ENCODE peak calls at places on chromosomes 3 and 15, in eight cellular contexts. W is dorsolateral prefrontal cortex, B is Panc1, A is fibroblast of lung, M is HCT116, X is progenitor cell of endocrine pancreas, C is A673, J is nephron progenitor cell. Y is an unnamed sample.

GRCh38 chr15:96261575-96262034 is 68.9 kb upstream of the NR2F2 start:
- DNase-seq in B (no peak), X (no peak), C (no peak), J (no peak), M (no peak), A (no peak), W (no peak), Y (no peak)

GRCh38 chr3:9725775-9726174 is 5.8 kb upstream of the BRPF1 start:
- DNase-seq in W (no peak), A (no peak), B (no peak), J (no peak), M (no peak), C (no peak), X (no peak), Y (no peak)

GRCh38 chr3:187551419-187551818 is 118.8 kb downstream of the SST start:
- DNase-seq in W (no peak), B (no peak), J (no peak), X (no peak), C (no peak), A (peak), M (no peak), Y (no peak)

GRCh38 chr3:104549099-104549714 is 817.5 kb upstream of the ALCAM start:
- DNase-seq in B (no peak), W (no peak), C (no peak), M (no peak), X (no peak), J (no peak), A (peak), Y (no peak)

GRCh38 chr3:57726395-57726794 is 29.7 kb upstream of the SLMAP start:
- DNase-seq in A (no peak), W (no peak), M (no peak), B (no peak), J (no peak), X (no peak), C (no peak), Y (no peak)

GRCh38 chr3:22996926-22997600 is 206.1 kb upstream of the UBE2E2 start:
- DNase-seq in M (no peak), A (no peak), J (no peak), W (no peak), C (no peak), B (no peak), X (no peak), Y (no peak)

GRCh38 chr15:71566226-71566625 is 244.1 kb upstream of the NR2E3 start:
- DNase-seq in W (no peak), C (no peak), M (no peak), X (no peak), J (no peak), A (no peak), B (no peak), Y (no peak)

GRCh38 chr3:163159306-163159705 is 1662.7 kb downstream of the OTOL1 start:
- DNase-seq in C (no peak), A (no peak), J (no peak), B (no peak), W (no peak), X (no peak), M (no peak), Y (no peak)

GRCh38 chr15:48653913-48654630 is 8.6 kb upstream of the FBN1 start:
- DNase-seq in J (no peak), M (no peak), C (no peak), W (no peak), A (no peak), B (no peak), X (no peak), Y (no peak)

GRCh38 chr3:28295819-28296364 is 52.6 kb upstream of the ZCWPW2 start:
- DNase-seq in J (no peak), W (no peak), X (no peak), M (no peak), B (no peak), C (peak), A (no peak), Y (no peak)

GRCh38 chr3:82085811-82086475 is 324.5 kb upstream of the GBE1 start:
- DNase-seq in A (no peak), M (no peak), B (no peak), C (no peak), J (no peak), X (no peak), W (no peak), Y (no peak)

GRCh38 chr15:78314181-78314581 is 14.8 kb upstream of the SKIC8 start:
- DNase-seq in J (no peak), A (no peak), B (no peak), C (no peak), M (no peak), W (no peak), X (no peak), Y (no peak)

GRCh38 chr3:172869356-172869755 is 118.8 kb downstream of the ECT2 start:
- DNase-seq in M (no peak), J (no peak), C (no peak), B (no peak), W (no peak), X (no peak), A (no peak), Y (no peak)

GRCh38 chr3:10471337-10471721 is 34.1 kb downstream of the ATP2B2 start:
- DNase-seq in X (no peak), W (no peak), A (peak), B (no peak), C (no peak), M (no peak), J (no peak), Y (no peak)

GRCh38 chr3:152100491-152101086 is 168.1 kb upstream of the MBNL1 start:
- DNase-seq in J (no peak), W (no peak), M (no peak), C (no peak), B (no peak), X (no peak), A (no peak), Y (no peak)

GRCh38 chr15:67063689-67064606 is 1.5 kb upstream of the SMAD3 start:
- DNase-seq in A (peak), W (no peak), C (no peak), J (peak), M (peak), X (peak), B (no peak), Y (no peak)

GRCh38 chr15:97717806-97718205 is 242.7 kb upstream of the ARRDC4 start:
- DNase-seq in X (no peak), J (no peak), B (no peak), C (no peak), M (no peak), W (no peak), A (no peak), Y (no peak)

GRCh38 chr3:24595801-24596200 is 101.2 kb upstream of the THRB start:
- DNase-seq in J (no peak), X (no peak), B (no peak), C (no peak), W (no peak), A (peak), M (no peak), Y (no peak)

GRCh38 chr3:66405701-66406091 is 95.1 kb downstream of the LRIG1 start:
- DNase-seq in A (peak), M (no peak), W (peak), B (no peak), C (no peak), J (no peak), X (no peak), Y (no peak)

GRCh38 chr3:128609294-128609693 is 41.3 kb downstream of the RPN1 start:
- DNase-seq in W (no peak), M (no peak), J (no peak), X (no peak), C (no peak), A (no peak), B (no peak), Y (no peak)
- TF ChIP-seq CTCF in W (no peak), M (no peak), J (no peak), X (no peak), C (peak), A (no peak), B (no peak), Y (no peak)

GRCh38 chr15:99907698-99908097 is 174.5 kb upstream of the LYSMD4 start:
- DNase-seq in A (no peak), X (no peak), J (no peak), C (no peak), W (no peak), M (no peak), B (no peak), Y (no peak)
- TF ChIP-seq CTCF in A (no peak), X (no peak), J (no peak), C (no peak), W (no peak), M (peak), B (no peak), Y (no peak)

GRCh38 chr3:181948286-181948685 is 236.6 kb downstream of the SOX2 start:
- DNase-seq in X (no peak), W (no peak), B (no peak), C (no peak), M (no peak), A (no peak), J (no peak), Y (no peak)
- TF ChIP-seq CTCF in X (peak), W (no peak), B (peak), C (peak), M (peak), A (no peak), J (no peak), Y (no peak)

DNA sequence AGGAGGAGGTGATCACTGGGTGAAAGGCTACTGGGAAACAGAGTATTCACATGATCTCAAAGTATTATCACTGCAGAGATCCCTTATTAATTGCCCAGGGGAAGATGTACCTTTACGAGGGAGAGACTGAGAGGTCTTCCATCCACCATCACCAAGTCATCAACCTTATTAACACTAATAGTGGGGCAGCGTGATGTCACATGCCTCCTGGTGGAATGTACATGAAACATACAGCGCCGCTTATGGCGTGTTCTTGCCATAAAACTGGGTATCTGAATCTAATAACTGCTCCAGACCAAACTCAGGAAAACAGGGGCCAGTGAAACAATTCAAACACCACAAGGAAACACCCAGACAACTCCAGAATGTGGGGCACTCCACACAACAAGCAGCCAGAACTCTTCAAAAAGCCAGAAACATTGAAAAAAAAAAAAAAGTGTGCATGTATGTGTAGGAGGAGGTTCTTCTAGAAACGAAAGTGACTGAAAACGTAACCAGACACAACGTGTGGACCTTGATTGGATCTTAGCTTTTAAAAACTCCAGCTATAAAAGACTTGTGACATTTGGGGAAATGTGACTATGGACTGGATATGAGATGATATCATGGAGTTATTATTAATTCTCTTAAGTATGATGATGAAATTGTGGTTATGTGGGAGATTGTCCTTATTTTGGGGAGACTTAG is 4.6 kb downstream of the STIMATE start:
- DNase-seq in X (no peak), B (no peak), C (no peak), M (no peak), A (no peak), J (no peak), W (no peak), Y (no peak)
- TF ChIP-seq CTCF in X (no peak), B (peak), C (no peak), M (no peak), A (no peak), J (no peak), W (peak), Y (no peak)

GRCh38 chr3:11850003-11850402 is 3.3 kb upstream of the TAMM41 start:
- DNase-seq in C (peak), X (no peak), B (no peak), M (no peak), J (no peak), W (no peak), A (no peak), Y (no peak)
- TF ChIP-seq CTCF in C (peak), X (no peak), B (peak), M (no peak), J (no peak), W (no peak), A (no peak), Y (no peak)

GRCh38 chr3:43506644-43507043 is 115.2 kb downstream of the ANO10 start:
- DNase-seq in B (no peak), J (no peak), M (no peak), A (no peak), W (no peak), C (no peak), X (no peak), Y (no peak)

GRCh38 chr3:43497905-43498365 is 123.9 kb downstream of the ANO10 start:
- DNase-seq in C (peak), A (peak), X (no peak), W (no peak), M (no peak), B (no peak), J (no peak), Y (no peak)

GRCh38 chr3:43505351-43505750 is 116.5 kb downstream of the ANO10 start:
- DNase-seq in B (no peak), X (no peak), J (no peak), A (peak), W (no peak), C (no peak), M (no peak), Y (no peak)

GRCh38 chr3:43499256-43499655 is 122.6 kb downstream of the ANO10 start:
- DNase-seq in X (no peak), C (no peak), M (no peak), A (no peak), W (no peak), B (no peak), J (no peak), Y (no peak)

DNA sequence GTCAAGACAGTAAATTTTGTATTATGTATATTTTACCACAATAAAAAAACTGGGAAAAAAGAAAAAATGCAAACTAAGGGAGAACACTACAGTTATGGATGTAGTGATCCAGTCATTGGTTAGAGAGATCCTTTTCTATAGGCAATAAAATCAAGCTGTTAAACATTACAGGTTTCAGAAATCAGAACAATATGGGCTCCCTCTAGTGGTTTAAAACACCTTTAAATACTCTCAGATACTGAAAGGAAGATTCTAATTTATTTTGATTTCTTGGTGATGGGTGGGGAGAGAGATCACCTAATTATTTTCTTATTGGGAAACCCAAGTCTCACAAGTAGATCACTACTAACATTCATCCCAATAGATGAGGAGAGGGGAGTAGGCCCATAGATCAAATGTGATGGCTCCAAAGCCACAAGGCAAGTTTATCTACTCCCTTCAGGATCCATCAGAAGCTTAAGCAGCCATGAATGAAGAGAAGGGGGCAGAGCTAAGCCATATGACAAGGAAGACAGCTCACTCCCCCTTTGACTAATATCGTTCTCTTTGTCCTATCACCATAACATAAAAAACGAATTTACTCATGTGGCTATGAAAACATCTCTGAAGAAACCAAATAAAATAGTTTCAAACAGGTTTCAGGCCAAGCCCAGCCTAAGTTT is 118.6 kb downstream of the ANO10 start:
- DNase-seq in W (no peak), M (peak), A (peak), C (peak), B (no peak), X (no peak), J (no peak), Y (no peak)
- TF ChIP-seq CTCF in W (peak), M (peak), A (peak), C (peak), B (peak), X (peak), J (peak), Y (no peak)

DNA sequence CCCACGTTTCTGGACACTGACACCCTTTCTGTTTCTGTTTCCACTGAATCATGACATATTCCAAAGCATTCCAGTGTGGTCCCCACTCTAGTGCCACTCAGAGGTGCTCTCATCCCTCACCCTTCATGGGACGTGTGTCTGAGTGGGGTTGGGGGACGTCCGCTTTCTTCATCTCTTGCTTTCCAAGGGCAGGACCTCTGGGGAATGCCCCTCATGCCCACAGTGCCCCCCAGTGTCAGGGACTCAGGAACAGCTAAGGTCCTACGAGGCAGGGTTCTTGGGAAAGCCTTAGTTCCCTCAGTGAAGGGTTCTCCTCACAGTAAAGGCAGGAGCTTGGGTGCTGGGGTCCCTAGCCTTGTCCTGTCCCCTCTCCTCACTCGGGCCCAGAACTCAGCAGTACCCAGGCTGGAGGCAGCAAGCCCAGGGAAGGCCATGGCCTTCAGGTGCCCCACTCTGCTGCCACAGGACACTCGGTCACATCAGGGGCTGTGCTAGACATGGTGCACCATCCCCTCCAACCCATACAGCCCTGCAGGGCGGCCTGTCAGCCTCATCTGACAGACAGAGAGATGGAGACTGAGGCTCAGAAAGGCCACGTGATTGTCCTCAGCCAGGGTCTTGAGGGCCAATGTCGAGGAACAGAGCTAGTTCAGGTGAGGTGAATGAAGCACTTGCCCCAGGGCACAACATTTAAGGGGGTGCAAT is 261.0 kb downstream of the TLE3 start:
- DNase-seq in J (no peak), B (no peak), C (no peak), X (no peak), M (no peak), A (no peak), W (no peak), Y (no peak)
- TF ChIP-seq CTCF in J (no peak), B (no peak), C (no peak), X (no peak), M (no peak), A (no peak), W (no peak), Y (no peak)

GRCh38 chr3:39262842-39263241 is 17.0 kb downstream of the CX3CR1 start:
- DNase-seq in C (no peak), X (no peak), A (no peak), B (no peak), M (no peak), W (no peak), J (no peak), Y (no peak)

GRCh38 chr3:39261726-39262125 is 18.1 kb downstream of the CX3CR1 start:
- DNase-seq in M (no peak), J (no peak), X (no peak), C (no peak), A (no peak), B (no peak), W (no peak), Y (no peak)

GRCh38 chr3:39260318-39260717 is 19.5 kb downstream of the CX3CR1 start:
- DNase-seq in X (no peak), W (no peak), C (no peak), B (no peak), A (no peak), J (no peak), M (no peak), Y (no peak)

GRCh38 chr3:39263576-39263975 is 16.3 kb downstream of the CX3CR1 start:
- DNase-seq in J (no peak), M (no peak), B (no peak), A (no peak), C (no peak), W (no peak), X (no peak), Y (no peak)

DNA sequence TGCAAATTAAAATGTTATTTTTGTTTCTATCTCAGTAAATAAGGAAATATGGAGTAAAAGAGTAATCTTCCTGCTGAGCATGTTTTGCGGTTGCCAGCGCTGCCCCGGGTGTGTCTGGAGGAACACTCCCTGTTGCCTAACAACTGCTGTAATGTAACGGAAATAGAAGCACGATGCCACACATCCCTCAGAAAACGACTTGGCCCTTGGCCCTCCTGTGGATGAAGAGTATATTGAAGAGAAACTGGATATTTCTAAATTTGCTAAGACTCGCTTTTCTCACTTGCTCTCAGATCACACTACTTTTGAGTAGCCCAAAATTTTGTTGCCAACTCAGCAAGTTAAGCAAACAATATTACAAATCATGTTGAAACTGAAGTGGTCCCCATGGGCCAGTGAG is 18.9 kb downstream of the CX3CR1 start:
- DNase-seq in J (no peak), X (no peak), A (peak), C (peak), B (peak), W (no peak), M (peak), Y (no peak)
- TF ChIP-seq CTCF in J (no peak), X (peak), A (peak), C (no peak), B (no peak), W (peak), M (no peak), Y (no peak)

DNA sequence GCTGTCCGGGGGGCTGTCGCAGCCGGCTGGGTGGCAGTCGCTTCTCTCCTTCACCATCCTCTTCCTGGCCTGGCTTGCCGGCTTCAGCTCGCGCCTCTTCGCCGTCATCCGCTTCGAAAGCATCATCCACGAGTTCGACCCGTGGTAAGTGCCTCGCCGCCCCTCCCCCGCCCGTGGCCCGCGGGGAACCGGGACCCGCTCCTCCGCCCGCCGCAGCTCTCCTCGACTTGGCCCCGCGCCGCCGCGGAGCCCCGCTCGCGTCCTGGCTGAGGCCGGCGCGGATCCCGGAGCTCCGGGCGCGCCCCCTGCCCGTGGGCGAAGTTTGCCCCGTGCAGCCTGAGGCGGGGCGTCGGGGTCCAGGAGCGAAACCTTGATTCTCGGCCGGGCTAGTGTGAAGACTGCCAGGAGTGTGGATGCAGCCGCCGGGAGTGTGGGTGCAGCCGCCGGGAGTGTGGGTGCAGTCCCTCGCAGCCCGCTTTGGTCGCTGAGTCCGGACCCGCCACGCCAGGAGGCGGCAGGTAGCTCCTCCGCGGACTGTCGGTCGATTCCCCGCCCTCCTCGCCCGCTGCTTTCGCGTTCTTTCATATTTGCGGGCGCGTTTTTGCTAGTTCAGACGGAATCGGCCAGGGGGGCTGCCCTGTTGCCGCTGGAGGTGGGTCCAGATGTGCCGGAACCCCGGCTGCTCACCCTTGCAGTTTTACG is 595 bp downstream of the STT3B start:
- DNase-seq in W (peak), X (peak), M (no peak), B (no peak), J (peak), C (peak), A (peak), Y (no peak)
- TF ChIP-seq CTCF in W (no peak), X (peak), M (no peak), B (peak), J (no peak), C (peak), A (peak), Y (no peak)

Y was measured in activated B cell treated with CpG ODN at 0.5 μM for 24 hours.